ENCODE peak calls at places on chromosomes 13 and 19, in ten cellular contexts. X, F, J, Y, T, C, Z, M, U and I are unnamed samples.

GRCh38 chr19:46841458-46842083 is 9.1 kb downstream of the AP2S1 start:
- DNase-seq in C (no peak), X (peak; percentile 52), J (peak; percentile 82), M (peak; percentile 39), T (peak; percentile 67), F (no peak), Y (no peak), U (peak; percentile 67), Z (no peak), I (no peak)

GRCh38 chr19:55720801-55721200 is 17.4 kb downstream of the NLRP9 start:
- DNase-seq in T (no peak), U (no peak), Y (no peak), M (no peak), Z (no peak), J (no peak), F (no peak), C (no peak), X (no peak), I (no peak)

GRCh38 chr13:112729408-112729807 is 39.6 kb downstream of the ATP11A start:
- DNase-seq in U (no peak), X (no peak), J (peak; percentile 92), F (no peak), Z (peak; percentile 26), M (no peak), T (no peak), Y (no peak), C (no peak), I (no peak)

GRCh38 chr13:20465218-20465879 is 60.3 kb downstream of the CRYL1 start:
- DNase-seq in Y (no peak), T (peak; percentile 50), C (no peak), J (no peak), X (peak; percentile 15), Z (no peak), U (peak; percentile 41), F (no peak), M (peak; percentile 42), I (no peak)

GRCh38 chr13:95710313-95710712 is 33.4 kb downstream of the DNAJC3 start:
- DNase-seq in C (no peak), M (no peak), F (no peak), Z (no peak), T (no peak), X (peak; percentile 84), J (no peak), U (no peak), Y (no peak), I (no peak)

GRCh38 chr13:99307648-99308339 is 595 bp upstream of the GPR183 start:
- DNase-seq in U (no peak), Z (no peak), X (peak; percentile 83), J (peak; percentile 41), Y (no peak), C (peak; percentile 85), F (no peak), T (no peak), M (peak; percentile 41), I (no peak)

GRCh38 chr19:38648789-38649304 is 1.4 kb downstream of the ACTN4 start:
- DNase-seq in M (no peak), U (no peak), F (no peak), Z (no peak), X (no peak), J (no peak), Y (no peak), T (no peak), C (no peak), I (no peak)

GRCh38 chr13:114132419-114133121 is at the start of gene RASA3:
- DNase-seq in J (peak; percentile 85), M (peak; percentile 84), Y (peak; percentile 38), T (peak; percentile 61), C (peak; percentile 84), X (peak; percentile 79), U (peak; percentile 69), F (peak; percentile 62), Z (peak; percentile 82), I (no peak)

GRCh38 chr19:5115771-5116202 is 146.9 kb downstream of the KDM4B start:
- DNase-seq in F (no peak), T (no peak), Z (no peak), U (no peak), X (peak; percentile 17), Y (no peak), J (no peak), M (no peak), C (no peak), I (no peak)
- H3K27me3 ChIP-seq in F (no peaks in the 10 kb centered on the region), T (no peaks in the 10 kb centered on the region), Z (no peaks in the 10 kb centered on the region), U (no peaks in the 10 kb centered on the region), X (no peaks in the 10 kb centered on the region), Y (no peaks in the 10 kb centered on the region), J (no peaks in the 10 kb centered on the region), M (no peaks in the 10 kb centered on the region), C (no peaks in the 10 kb centered on the region), I (no peaks in the 10 kb centered on the region)

GRCh38 chr19:53520547-53521372 is 17.2 kb upstream of the ZNF331 start:
- DNase-seq in Z (peak; percentile 95), M (peak; percentile 94), Y (no peak), U (peak; percentile 97), T (peak; percentile 96), X (peak; percentile 98), C (peak; percentile 95), J (peak; percentile 98), F (peak; percentile 82), I (peak; percentile 96)

GRCh38 chr19:53521373-53522202 is 16.4 kb upstream of the ZNF331 start:
- DNase-seq in X (no peak), M (no peak), Y (no peak), J (no peak), C (no peak), T (no peak), F (no peak), U (no peak), Z (no peak), I (no peak)

GRCh38 chr19:53518716-53519115 is 19.2 kb upstream of the ZNF331 start:
- DNase-seq in C (no peak), U (no peak), T (no peak), Z (no peak), F (no peak), X (no peak), J (no peak), Y (no peak), M (no peak), I (no peak)

GRCh38 chr19:53519431-53519830 is 18.5 kb upstream of the ZNF331 start:
- DNase-seq in Y (no peak), C (peak; percentile 48), Z (peak; percentile 67), M (no peak), T (peak; percentile 78), J (peak; percentile 50), U (no peak), F (no peak), X (no peak), I (no peak)

DNA sequence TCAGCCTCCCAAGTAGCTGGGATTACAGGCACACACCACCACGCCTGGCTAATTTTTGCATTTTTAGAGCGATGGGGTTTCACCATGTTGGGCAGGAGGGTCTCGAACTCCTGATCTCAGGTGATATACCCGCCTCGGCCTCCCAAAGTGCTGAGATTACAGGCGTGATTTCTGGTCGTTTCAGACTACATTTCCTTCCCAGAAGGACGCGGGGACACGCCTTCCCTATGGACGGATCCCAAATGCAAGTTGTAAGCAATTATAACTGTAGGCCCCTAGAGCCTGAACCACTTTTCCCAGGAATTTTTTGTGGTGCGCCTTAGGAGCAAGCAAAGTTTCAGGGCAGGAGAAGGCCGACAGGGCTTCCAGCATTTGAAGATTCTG is 17.8 kb upstream of the ZNF331 start:
- DNase-seq in Y (no peak), Z (no peak), C (no peak), J (no peak), F (no peak), T (no peak), X (no peak), U (no peak), M (no peak), I (no peak)
- TF ChIP-seq POLR2A in Y (no peak), Z (no peak), C (no peak), J (no peak), F (no peak), T (no peak), X (no peak), U (no peak), M (no peak), I (no peak)

DNA sequence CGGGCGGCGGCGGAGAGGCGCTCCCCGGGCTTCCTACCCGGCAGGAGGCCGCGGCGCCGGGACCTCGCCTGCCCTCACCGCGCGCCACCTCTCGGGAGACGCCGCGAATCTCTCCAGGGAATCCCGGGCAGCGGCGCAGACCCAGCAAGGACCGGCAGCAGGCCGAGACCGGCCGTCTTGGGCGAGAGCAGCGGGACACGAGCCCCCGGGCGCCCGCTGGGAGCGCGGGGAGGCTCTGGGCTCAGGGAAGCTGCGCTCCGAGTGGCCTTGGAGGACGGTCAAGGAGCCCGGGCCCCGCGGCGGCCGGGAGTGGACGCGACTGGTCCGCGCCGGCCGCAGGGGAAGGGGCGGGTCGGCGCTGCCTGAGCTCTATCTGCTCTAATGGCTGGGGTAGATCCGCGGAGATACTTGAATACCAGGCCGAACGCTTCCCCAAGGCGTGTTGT is 14.7 kb downstream of the CDX2 start:
- DNase-seq in X (no peak), C (no peak), M (peak; percentile 53), U (peak; percentile 29), Z (no peak), T (no peak), J (no peak), Y (no peak), F (no peak), I (no peak)
- H3K27me3 ChIP-seq in X (peaks cover 59% of the 10 kb centered on the region), C (peaks cover 59% of the 10 kb centered on the region), M (peaks cover 88% of the 10 kb centered on the region), U (peaks cover 53% of the 10 kb centered on the region), Z (no peaks in the 10 kb centered on the region), T (peaks cover 8% of the 10 kb centered on the region), J (peaks cover 69% of the 10 kb centered on the region), Y (no peaks in the 10 kb centered on the region), F (peaks cover 90% of the 10 kb centered on the region), I (no peaks in the 10 kb centered on the region)

GRCh38 chr19:3150739-3151329 is 15.0 kb downstream of the GNA15 start:
- DNase-seq in Z (no peak), X (no peak), F (no peak), U (no peak), Y (no peak), J (no peak), T (no peak), M (no peak), C (no peak), I (no peak)

GRCh38 chr19:3152431-3152780 is 16.6 kb downstream of the GNA15 start:
- DNase-seq in T (no peak), X (no peak), M (no peak), F (no peak), U (no peak), Z (no peak), C (no peak), Y (no peak), J (no peak), I (no peak)

GRCh38 chr19:3151563-3152430 is 16.0 kb downstream of the GNA15 start:
- DNase-seq in M (no peak), F (no peak), T (no peak), Z (no peak), C (no peak), U (no peak), J (no peak), X (no peak), Y (no peak), I (no peak)

GRCh38 chr19:3154957-3155736 is 19.3 kb downstream of the GNA15 start:
- DNase-seq in M (peak; percentile 62), Z (no peak), T (peak; percentile 57), F (no peak), X (peak; percentile 99), J (peak; percentile 93), C (peak; percentile 90), U (peak; percentile 77), Y (peak; percentile 16), I (no peak)

DNA sequence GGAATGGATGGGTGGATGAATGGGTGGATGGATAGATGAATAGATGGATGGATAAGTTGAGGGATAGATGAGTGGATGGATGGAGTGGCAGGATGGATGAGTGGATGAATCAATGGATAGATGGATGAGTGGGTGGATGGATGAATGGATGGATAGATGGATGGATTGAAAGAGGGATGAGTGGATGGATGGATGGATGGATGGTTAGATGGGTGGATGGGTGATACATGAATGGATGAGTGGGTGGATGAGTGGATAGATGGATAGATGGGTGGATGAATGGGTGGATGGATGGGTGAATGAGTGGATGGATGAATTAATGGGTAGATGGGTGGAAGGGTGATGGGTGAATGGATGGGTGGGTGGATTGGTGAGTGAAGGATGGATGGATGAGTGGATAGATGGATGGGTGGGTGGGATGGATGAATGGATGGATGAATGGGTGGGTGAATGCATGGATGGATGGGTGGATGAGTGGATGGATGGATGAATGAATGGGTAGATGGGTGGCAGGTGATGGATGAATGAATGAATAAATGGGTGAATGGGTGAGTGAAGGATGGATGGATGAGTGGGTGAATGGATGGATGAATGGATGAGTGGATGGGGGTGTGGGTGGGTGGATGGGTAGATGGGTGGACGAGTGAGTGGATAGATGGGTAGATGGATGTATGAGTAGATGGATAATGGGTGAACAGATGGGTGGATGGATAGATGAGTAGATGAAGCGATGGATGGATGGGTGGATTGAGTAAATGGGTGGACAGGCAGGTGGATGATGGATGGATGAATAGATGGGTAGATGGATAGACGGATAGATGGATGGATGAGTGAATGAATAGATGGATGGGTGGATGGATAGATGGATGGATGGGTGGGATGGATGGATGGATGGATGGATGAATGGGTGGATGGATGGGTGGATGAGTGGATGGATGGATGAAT is 17.7 kb downstream of the GNA15 start:
- DNase-seq in U (no peak), Z (no peak), C (no peak), F (no peak), X (no peak), Y (no peak), T (no peak), J (no peak), M (no peak), I (no peak)
- TF ChIP-seq POLR2A in U (no peak), Z (no peak), C (no peak), F (no peak), X (no peak), Y (no peak), T (no peak), J (no peak), M (no peak), I (no peak)